ENCODE peak calls at places on chromosome 21, in eight cellular contexts. One of them, this sample, is unnamed.

GRCh38 chr21:43708745-43709381 is 10.1 kb upstream of the PDXK start:
- DNase-seq in IMR-90: no peak
- DNase-seq in astrocyte: no peak
- DNase-seq in neural progenitor cell: no peak
- DNase-seq in SK-N-SH: no peak
- DNase-seq in GM12878: no peak
- DNase-seq in fibroblast of lung: no peak
- DNase-seq in mammary epithelial cell: no peak
- DNase-seq in this sample: no peak

GRCh38 chr21:31930001-31930400 is 57.2 kb downstream of the HUNK start:
- DNase-seq in fibroblast of lung: no peak
- DNase-seq in astrocyte: no peak
- DNase-seq in IMR-90: no peak
- DNase-seq in GM12878: no peak
- DNase-seq in neural progenitor cell: no peak
- DNase-seq in mammary epithelial cell: no peak
- DNase-seq in SK-N-SH: no peak
- DNase-seq in this sample: no peak

GRCh38 chr21:14889080-14889805 is 175.6 kb downstream of the NRIP1 start:
- DNase-seq in GM12878: no peak
- DNase-seq in fibroblast of lung: peak; percentile 80
- DNase-seq in astrocyte: peak; percentile 79
- DNase-seq in SK-N-SH: no peak
- DNase-seq in IMR-90: peak; percentile 71
- DNase-seq in neural progenitor cell: no peak
- DNase-seq in mammary epithelial cell: peak; percentile 69
- DNase-seq in this sample: no peak

GRCh38 chr21:36504067-36505058 is 24.4 kb upstream of the CLDN14 start:
- DNase-seq in GM12878: no peak
- DNase-seq in mammary epithelial cell: peak; percentile 11
- DNase-seq in fibroblast of lung: peak; percentile 74
- DNase-seq in IMR-90: peak; percentile 68
- DNase-seq in astrocyte: no peak
- DNase-seq in neural progenitor cell: peak; percentile 55
- DNase-seq in SK-N-SH: peak; percentile 35
- DNase-seq in this sample: peak; percentile 50

GRCh38 chr21:16002872-16003466 is 273.2 kb downstream of the USP25 start:
- DNase-seq in SK-N-SH: peak; percentile 34
- DNase-seq in astrocyte: no peak
- DNase-seq in mammary epithelial cell: no peak
- DNase-seq in neural progenitor cell: no peak
- DNase-seq in IMR-90: peak; percentile 51
- DNase-seq in GM12878: no peak
- DNase-seq in fibroblast of lung: peak; percentile 66
- DNase-seq in this sample: no peak

GRCh38 chr21:42672699-42673458 is 19.5 kb downstream of the PDE9A start:
- DNase-seq in neural progenitor cell: peak; percentile 64
- DNase-seq in astrocyte: peak; percentile 83
- DNase-seq in fibroblast of lung: peak; percentile 19
- DNase-seq in IMR-90: peak; percentile 29
- DNase-seq in SK-N-SH: no peak
- DNase-seq in mammary epithelial cell: no peak
- DNase-seq in GM12878: no peak
- DNase-seq in this sample: no peak

GRCh38 chr21:26966360-26966977 is 419 bp downstream of the ADAMTS5 start:
- DNase-seq in fibroblast of lung: no peak
- DNase-seq in SK-N-SH: no peak
- DNase-seq in mammary epithelial cell: no peak
- DNase-seq in astrocyte: peak; percentile 10
- DNase-seq in IMR-90: peak; percentile 37
- DNase-seq in GM12878: no peak
- DNase-seq in neural progenitor cell: no peak
- DNase-seq in this sample: no peak

GRCh38 chr21:44931137-44931500 is 8.7 kb upstream of the SLX9 start:
- DNase-seq in fibroblast of lung: peak; percentile 45
- DNase-seq in mammary epithelial cell: no peak
- DNase-seq in SK-N-SH: peak; percentile 49
- DNase-seq in IMR-90: no peak
- DNase-seq in GM12878: no peak
- DNase-seq in neural progenitor cell: no peak
- DNase-seq in astrocyte: no peak
- DNase-seq in this sample: peak; percentile 88

GRCh38 chr21:42654913-42655796 is 1.7 kb downstream of the PDE9A start:
- DNase-seq in astrocyte: no peak
- DNase-seq in SK-N-SH: no peak
- DNase-seq in GM12878: no peak
- DNase-seq in neural progenitor cell: no peak
- DNase-seq in IMR-90: no peak
- DNase-seq in fibroblast of lung: no peak
- DNase-seq in mammary epithelial cell: no peak
- DNase-seq in this sample: peak; percentile 56

GRCh38 chr21:32240708-32241433 is 38.0 kb downstream of the MIS18A start:
- DNase-seq in neural progenitor cell: no peak
- DNase-seq in IMR-90: peak; percentile 54
- DNase-seq in SK-N-SH: no peak
- DNase-seq in astrocyte: no peak
- DNase-seq in fibroblast of lung: peak; percentile 82
- DNase-seq in mammary epithelial cell: no peak
- DNase-seq in GM12878: peak; percentile 13
- DNase-seq in this sample: no peak

GRCh38 chr21:35102488-35103407 is 53.6 kb upstream of the RUNX1 start:
- DNase-seq in IMR-90: peak; percentile 33
- DNase-seq in fibroblast of lung: peak; percentile 34
- DNase-seq in SK-N-SH: no peak
- DNase-seq in astrocyte: no peak
- DNase-seq in mammary epithelial cell: peak; percentile 31
- DNase-seq in neural progenitor cell: no peak
- DNase-seq in GM12878: no peak
- DNase-seq in this sample: peak; percentile 89

GRCh38 chr21:36127977-36128376 is 6.9 kb upstream of the CBR3 start:
- DNase-seq in IMR-90: no peak
- DNase-seq in SK-N-SH: no peak
- DNase-seq in neural progenitor cell: no peak
- DNase-seq in mammary epithelial cell: no peak
- DNase-seq in GM12878: no peak
- DNase-seq in fibroblast of lung: no peak
- DNase-seq in astrocyte: no peak
- DNase-seq in this sample: no peak

GRCh38 chr21:45580576-45581321 is 38.5 kb upstream of the SLC19A1 start:
- DNase-seq in mammary epithelial cell: no peak
- DNase-seq in fibroblast of lung: no peak
- DNase-seq in SK-N-SH: peak; percentile 27
- DNase-seq in neural progenitor cell: no peak
- DNase-seq in astrocyte: no peak
- DNase-seq in GM12878: no peak
- DNase-seq in IMR-90: no peak
- DNase-seq in this sample: no peak

DNA sequence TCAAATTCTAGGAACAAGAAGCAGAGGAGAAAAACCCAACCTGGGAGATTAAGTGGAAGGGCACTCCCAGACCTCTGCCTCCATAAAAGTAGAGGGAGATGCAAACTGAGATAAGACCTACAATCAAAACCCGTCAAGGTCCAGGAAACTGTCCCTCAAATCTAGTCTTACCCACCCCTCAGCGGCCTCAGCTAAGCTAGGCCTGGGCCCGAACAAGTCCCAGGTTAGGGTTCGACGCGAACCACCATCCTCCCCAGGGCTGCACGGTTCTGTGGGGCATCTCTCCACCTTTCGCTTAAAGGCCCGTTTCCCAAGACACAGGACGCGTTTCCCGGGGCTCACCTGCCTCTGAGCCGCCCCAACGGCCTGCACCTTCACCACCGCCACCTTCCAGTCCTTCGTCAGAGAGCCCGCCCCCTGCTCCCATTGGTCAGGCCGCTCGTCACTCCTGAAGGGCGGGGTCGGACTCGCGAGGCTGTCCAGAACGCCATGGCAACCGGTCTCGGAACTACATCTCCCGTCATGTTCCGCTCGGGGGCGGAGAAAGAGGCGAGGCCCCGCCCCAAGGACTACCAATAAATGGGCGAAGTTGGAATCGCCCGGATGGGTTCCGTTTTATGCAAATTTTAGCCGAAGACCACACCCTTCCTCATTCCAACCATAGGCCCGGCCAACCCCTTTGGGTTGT is at the start of gene CRYZL1:
- DNase-seq in GM12878: peak; percentile 96
- DNase-seq in fibroblast of lung: peak; percentile 100
- DNase-seq in neural progenitor cell: peak; percentile 100
- DNase-seq in SK-N-SH: peak; percentile 91
- DNase-seq in mammary epithelial cell: peak; percentile 100
- DNase-seq in astrocyte: peak; percentile 99
- DNase-seq in IMR-90: peak; percentile 99
- DNase-seq in this sample: peak; percentile 100
- H3K27ac ChIP-seq in GM12878: peak within 1 kb of the TSS; percentile 91
- H3K27ac ChIP-seq in fibroblast of lung: peak within 1 kb of the TSS; percentile 92
- H3K27ac ChIP-seq in neural progenitor cell: peak within 1 kb of the TSS; percentile 59
- H3K27ac ChIP-seq in SK-N-SH: peak within 1 kb of the TSS; percentile 98
- H3K27ac ChIP-seq in mammary epithelial cell: peak within 1 kb of the TSS; percentile 91
- H3K27ac ChIP-seq in astrocyte: peak within 1 kb of the TSS; percentile 86
- H3K27ac ChIP-seq in IMR-90: peak within 1 kb of the TSS; percentile 91
- H3K27ac ChIP-seq in this sample: peak within 1 kb of the TSS; percentile 95

GRCh38 chr21:34018185-34018584 is 55.2 kb upstream of the MRPS6 start:
- DNase-seq in GM12878: no peak
- DNase-seq in fibroblast of lung: no peak
- DNase-seq in SK-N-SH: no peak
- DNase-seq in neural progenitor cell: no peak
- DNase-seq in mammary epithelial cell: no peak
- DNase-seq in astrocyte: no peak
- DNase-seq in IMR-90: no peak
- DNase-seq in this sample: no peak
- H3K9ac ChIP-seq in GM12878: peak overlapping the region; percentile 56
- H3K9ac ChIP-seq in fibroblast of lung: no peak overlapping the region
- H3K9ac ChIP-seq in SK-N-SH: no peak overlapping the region
- H3K9ac ChIP-seq in neural progenitor cell: no peak overlapping the region
- H3K9ac ChIP-seq in mammary epithelial cell: no peak overlapping the region
- H3K9ac ChIP-seq in astrocyte: no peak overlapping the region
- H3K9ac ChIP-seq in IMR-90: no peak overlapping the region
- H3K9ac ChIP-seq in this sample: no peak overlapping the region

GRCh38 chr21:29163381-29164115 is 33.1 kb downstream of the MAP3K7CL start:
- DNase-seq in SK-N-SH: no peak
- DNase-seq in neural progenitor cell: no peak
- DNase-seq in IMR-90: no peak
- DNase-seq in GM12878: no peak
- DNase-seq in fibroblast of lung: peak; percentile 74
- DNase-seq in astrocyte: no peak
- DNase-seq in mammary epithelial cell: no peak
- DNase-seq in this sample: no peak
- H3K27ac ChIP-seq in SK-N-SH: no peak overlapping the region
- H3K27ac ChIP-seq in neural progenitor cell: no peak overlapping the region
- H3K27ac ChIP-seq in IMR-90: peak overlapping the region; percentile 94
- H3K27ac ChIP-seq in GM12878: no peak overlapping the region
- H3K27ac ChIP-seq in fibroblast of lung: peak overlapping the region; percentile 77
- H3K27ac ChIP-seq in astrocyte: peak overlapping the region; percentile 97
- H3K27ac ChIP-seq in mammary epithelial cell: peak overlapping the region; percentile 80
- H3K27ac ChIP-seq in this sample: no peak overlapping the region

GRCh38 chr21:29033871-29034270 is 9.4 kb downstream of the USP16 start:
- DNase-seq in GM12878: no peak
- DNase-seq in SK-N-SH: no peak
- DNase-seq in IMR-90: peak; percentile 35
- DNase-seq in astrocyte: no peak
- DNase-seq in fibroblast of lung: no peak
- DNase-seq in neural progenitor cell: no peak
- DNase-seq in mammary epithelial cell: no peak
- DNase-seq in this sample: no peak

GRCh38 chr21:29034678-29035077 is 10.2 kb downstream of the USP16 start:
- DNase-seq in mammary epithelial cell: no peak
- DNase-seq in astrocyte: no peak
- DNase-seq in GM12878: no peak
- DNase-seq in IMR-90: no peak
- DNase-seq in SK-N-SH: no peak
- DNase-seq in fibroblast of lung: no peak
- DNase-seq in neural progenitor cell: no peak
- DNase-seq in this sample: no peak

GRCh38 chr21:29033301-29033700 is 8.8 kb downstream of the USP16 start:
- DNase-seq in GM12878: no peak
- DNase-seq in mammary epithelial cell: no peak
- DNase-seq in astrocyte: no peak
- DNase-seq in fibroblast of lung: no peak
- DNase-seq in IMR-90: no peak
- DNase-seq in SK-N-SH: no peak
- DNase-seq in neural progenitor cell: no peak
- DNase-seq in this sample: no peak

GRCh38 chr21:29029524-29029923 is 5.1 kb downstream of the USP16 start:
- DNase-seq in astrocyte: no peak
- DNase-seq in fibroblast of lung: no peak
- DNase-seq in mammary epithelial cell: no peak
- DNase-seq in neural progenitor cell: no peak
- DNase-seq in IMR-90: no peak
- DNase-seq in SK-N-SH: no peak
- DNase-seq in GM12878: no peak
- DNase-seq in this sample: no peak

DNA sequence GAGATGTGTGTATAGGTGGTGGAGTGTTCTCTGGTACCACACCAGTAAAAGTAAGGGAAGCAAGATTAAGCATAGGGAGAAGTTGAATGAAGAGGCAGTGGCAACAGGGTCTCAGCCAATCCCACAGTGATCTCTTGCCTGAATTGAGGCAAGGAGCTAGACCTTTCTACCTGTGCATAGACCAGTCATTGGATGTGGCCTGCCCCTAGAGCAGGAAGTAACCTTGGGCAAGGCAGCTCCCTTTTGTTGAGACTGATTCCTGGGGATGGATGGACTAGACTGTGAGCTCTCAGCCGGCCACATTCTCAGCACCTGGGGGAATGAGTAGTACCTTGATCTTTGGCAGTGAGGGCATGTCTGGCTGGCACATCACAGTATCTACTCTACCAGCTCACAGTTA is 6.4 kb downstream of the USP16 start:
- DNase-seq in IMR-90: no peak
- DNase-seq in mammary epithelial cell: no peak
- DNase-seq in neural progenitor cell: no peak
- DNase-seq in fibroblast of lung: no peak
- DNase-seq in GM12878: no peak
- DNase-seq in SK-N-SH: no peak
- DNase-seq in astrocyte: no peak
- DNase-seq in this sample: no peak
- H3K9ac ChIP-seq in IMR-90: no peak overlapping the region
- H3K9ac ChIP-seq in mammary epithelial cell: no peak overlapping the region
- H3K9ac ChIP-seq in neural progenitor cell: no peak overlapping the region
- H3K9ac ChIP-seq in fibroblast of lung: no peak overlapping the region
- H3K9ac ChIP-seq in GM12878: no peak overlapping the region
- H3K9ac ChIP-seq in SK-N-SH: no peak overlapping the region
- H3K9ac ChIP-seq in astrocyte: no peak overlapping the region
- H3K9ac ChIP-seq in this sample: no peak overlapping the region

GRCh38 chr21:39633043-39633442 is 20.3 kb downstream of the B3GALT5 start:
- DNase-seq in GM12878: no peak
- DNase-seq in SK-N-SH: no peak
- DNase-seq in mammary epithelial cell: peak; percentile 27
- DNase-seq in IMR-90: peak; percentile 52
- DNase-seq in fibroblast of lung: peak; percentile 42
- DNase-seq in astrocyte: peak; percentile 62
- DNase-seq in neural progenitor cell: no peak
- DNase-seq in this sample: no peak
- H3K27ac ChIP-seq in GM12878: no peak overlapping the region
- H3K27ac ChIP-seq in SK-N-SH: no peak overlapping the region
- H3K27ac ChIP-seq in mammary epithelial cell: no peak overlapping the region
- H3K27ac ChIP-seq in IMR-90: no peak overlapping the region
- H3K27ac ChIP-seq in fibroblast of lung: peak overlapping the region; percentile 48
- H3K27ac ChIP-seq in astrocyte: peak overlapping the region; percentile 92
- H3K27ac ChIP-seq in neural progenitor cell: no peak overlapping the region
- H3K27ac ChIP-seq in this sample: no peak overlapping the region

GRCh38 chr21:38293113-38293512 is 36.3 kb downstream of the KCNJ15 start:
- DNase-seq in neural progenitor cell: no peak
- DNase-seq in GM12878: no peak
- DNase-seq in SK-N-SH: no peak
- DNase-seq in mammary epithelial cell: no peak
- DNase-seq in IMR-90: no peak
- DNase-seq in fibroblast of lung: no peak
- DNase-seq in astrocyte: no peak
- DNase-seq in this sample: no peak
- H3K9ac ChIP-seq in neural progenitor cell: no peak overlapping the region
- H3K9ac ChIP-seq in GM12878: no peak overlapping the region
- H3K9ac ChIP-seq in SK-N-SH: no peak overlapping the region
- H3K9ac ChIP-seq in mammary epithelial cell: no peak overlapping the region
- H3K9ac ChIP-seq in IMR-90: no peak overlapping the region
- H3K9ac ChIP-seq in fibroblast of lung: no peak overlapping the region
- H3K9ac ChIP-seq in astrocyte: no peak overlapping the region
- H3K9ac ChIP-seq in this sample: no peak overlapping the region